ENCODE peak calls at places on chromosomes 4 and X, in ten cellular contexts. One of them, this sample, is unnamed.

GRCh38 chr4:184457530-184458249 is 16.7 kb downstream of the IRF2 start:
- DNase-seq in uterus: no peak
- DNase-seq in esophagus squamous epithelium: no peak
- DNase-seq in sigmoid colon: no peak
- DNase-seq in breast epithelium: no peak
- DNase-seq in right lobe of liver: no peak
- DNase-seq in A549: no peak
- DNase-seq in GM12891: peak; percentile 27
- DNase-seq in K562: no peak
- DNase-seq in gastrocnemius medialis: no peak
- DNase-seq in this sample: no peak

GRCh38 chrX:19776753-19777152 is 110.6 kb downstream of the SH3KBP1 start:
- DNase-seq in uterus: no peak
- DNase-seq in esophagus squamous epithelium: no peak
- DNase-seq in sigmoid colon: no peak
- DNase-seq in breast epithelium: no peak
- DNase-seq in right lobe of liver: no peak
- DNase-seq in A549: no peak
- DNase-seq in GM12891: no peak
- DNase-seq in K562: no peak
- DNase-seq in gastrocnemius medialis: no peak
- DNase-seq in this sample: no peak

GRCh38 chr4:17241835-17242234 is 270.1 kb downstream of the QDPR start:
- DNase-seq in uterus: no peak
- DNase-seq in esophagus squamous epithelium: no peak
- DNase-seq in sigmoid colon: no peak
- DNase-seq in breast epithelium: no peak
- DNase-seq in right lobe of liver: no peak
- DNase-seq in A549: no peak
- DNase-seq in GM12891: no peak
- DNase-seq in K562: no peak
- DNase-seq in gastrocnemius medialis: no peak
- DNase-seq in this sample: no peak

GRCh38 chrX:110985470-110985869 is 110.5 kb upstream of the PAK3 start:
- DNase-seq in uterus: no peak
- DNase-seq in esophagus squamous epithelium: no peak
- DNase-seq in sigmoid colon: no peak
- DNase-seq in breast epithelium: no peak
- DNase-seq in right lobe of liver: no peak
- DNase-seq in A549: no peak
- DNase-seq in GM12891: no peak
- DNase-seq in K562: no peak
- DNase-seq in gastrocnemius medialis: no peak
- DNase-seq in this sample: no peak

GRCh38 chr4:15557806-15558550 is 88.3 kb downstream of the CC2D2A start:
- DNase-seq in uterus: no peak
- DNase-seq in esophagus squamous epithelium: no peak
- DNase-seq in sigmoid colon: no peak
- DNase-seq in breast epithelium: no peak
- DNase-seq in right lobe of liver: no peak
- DNase-seq in A549: no peak
- DNase-seq in GM12891: no peak
- DNase-seq in K562: no peak
- DNase-seq in gastrocnemius medialis: no peak
- DNase-seq in this sample: no peak

GRCh38 chr4:10576236-10576635 is 108.3 kb downstream of the CLNK start:
- DNase-seq in uterus: no peak
- DNase-seq in esophagus squamous epithelium: no peak
- DNase-seq in sigmoid colon: no peak
- DNase-seq in breast epithelium: no peak
- DNase-seq in right lobe of liver: no peak
- DNase-seq in A549: no peak
- DNase-seq in GM12891: no peak
- DNase-seq in K562: no peak
- DNase-seq in gastrocnemius medialis: no peak
- DNase-seq in this sample: no peak

GRCh38 chrX:135544338-135544948 is 24.0 kb downstream of the INTS6L start:
- DNase-seq in uterus: no peak
- DNase-seq in esophagus squamous epithelium: no peak
- DNase-seq in sigmoid colon: no peak
- DNase-seq in breast epithelium: no peak
- DNase-seq in right lobe of liver: no peak
- DNase-seq in A549: no peak
- DNase-seq in GM12891: no peak
- DNase-seq in K562: no peak
- DNase-seq in gastrocnemius medialis: no peak
- DNase-seq in this sample: no peak

GRCh38 chr4:82776925-82777542 is 21.6 kb downstream of the SCD5 start:
- DNase-seq in uterus: no peak
- DNase-seq in esophagus squamous epithelium: no peak
- DNase-seq in sigmoid colon: no peak
- DNase-seq in breast epithelium: no peak
- DNase-seq in right lobe of liver: no peak
- DNase-seq in A549: no peak
- DNase-seq in GM12891: no peak
- DNase-seq in K562: no peak
- DNase-seq in gastrocnemius medialis: no peak
- DNase-seq in this sample: no peak

GRCh38 chr4:52925531-52925968 is 63.4 kb downstream of the RASL11B start:
- DNase-seq in uterus: no peak
- DNase-seq in esophagus squamous epithelium: no peak
- DNase-seq in sigmoid colon: no peak
- DNase-seq in breast epithelium: no peak
- DNase-seq in right lobe of liver: no peak
- DNase-seq in A549: no peak
- DNase-seq in GM12891: no peak
- DNase-seq in K562: no peak
- DNase-seq in gastrocnemius medialis: no peak
- DNase-seq in this sample: no peak

GRCh38 chr4:135601351-135601750 is 1399.8 kb upstream of the PABPC4L start:
- DNase-seq in uterus: no peak
- DNase-seq in esophagus squamous epithelium: no peak
- DNase-seq in sigmoid colon: no peak
- DNase-seq in breast epithelium: no peak
- DNase-seq in right lobe of liver: no peak
- DNase-seq in A549: no peak
- DNase-seq in GM12891: no peak
- DNase-seq in K562: no peak
- DNase-seq in gastrocnemius medialis: no peak
- DNase-seq in this sample: no peak

DNA sequence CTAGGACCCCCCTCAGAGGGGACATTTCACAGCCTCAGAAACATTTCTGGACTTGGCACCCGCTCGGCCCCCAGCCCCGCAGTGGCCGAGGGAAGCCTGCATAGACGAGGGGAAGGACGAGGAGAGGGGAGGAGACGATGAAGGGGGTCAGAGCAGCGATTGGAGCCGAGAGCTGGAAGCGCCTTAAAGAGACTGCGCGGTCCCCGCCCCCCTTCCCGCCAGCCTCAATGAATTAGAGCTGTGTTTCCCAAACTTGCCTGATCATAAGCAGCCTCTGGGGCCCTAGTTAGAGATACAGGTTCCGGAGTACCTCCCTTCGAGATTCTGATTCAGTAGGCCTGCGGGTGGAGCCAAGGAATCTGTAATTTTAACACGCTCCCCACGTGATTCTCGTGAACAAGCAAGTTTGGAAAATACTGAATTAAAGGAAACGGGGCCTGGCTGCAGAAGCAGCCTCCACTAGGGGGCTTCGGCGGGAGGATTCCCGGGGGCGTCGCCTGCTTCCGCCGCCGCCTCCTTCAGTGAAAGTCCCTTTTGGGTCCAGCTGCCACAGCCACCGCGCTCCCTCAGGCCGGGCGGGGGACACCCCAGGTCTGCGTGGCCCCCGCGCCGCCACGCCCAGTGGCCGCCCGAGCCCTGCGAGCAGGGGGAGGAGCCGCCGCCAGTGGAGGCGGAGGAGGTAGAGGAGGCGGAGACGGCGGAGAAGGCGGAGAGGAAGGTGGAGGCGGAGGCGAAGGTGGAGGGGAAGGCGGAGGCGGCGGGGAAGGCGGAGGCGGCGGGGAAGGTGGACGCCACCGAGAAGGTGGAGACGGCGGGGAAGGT is at the start of gene USP27X:
- DNase-seq in uterus: peak; percentile 77
- DNase-seq in esophagus squamous epithelium: no peak
- DNase-seq in sigmoid colon: peak; percentile 90
- DNase-seq in breast epithelium: peak; percentile 58
- DNase-seq in right lobe of liver: peak; percentile 78
- DNase-seq in A549: peak; percentile 76
- DNase-seq in GM12891: peak; percentile 54
- DNase-seq in K562: peak; percentile 86
- DNase-seq in gastrocnemius medialis: peak; percentile 47
- DNase-seq in this sample: peak; percentile 92
- TF ChIP-seq POLR2A in uterus: peak; percentile 59
- TF ChIP-seq POLR2A in esophagus squamous epithelium: peak; percentile 22
- TF ChIP-seq POLR2A in sigmoid colon: peak; percentile 35
- TF ChIP-seq POLR2A in breast epithelium: peak; percentile 30
- TF ChIP-seq POLR2A in right lobe of liver: peak; percentile 58
- TF ChIP-seq POLR2A in A549: peak; percentile 46
- TF ChIP-seq POLR2A in GM12891: no peak
- TF ChIP-seq POLR2A in K562: no peak
- TF ChIP-seq POLR2A in gastrocnemius medialis: peak; percentile 25
- TF ChIP-seq POLR2A in this sample: no peak

GRCh38 chrX:133999013-133999705 is 13.8 kb upstream of the GPC3 start:
- DNase-seq in uterus: peak; percentile 53
- DNase-seq in esophagus squamous epithelium: no peak
- DNase-seq in sigmoid colon: peak; percentile 70
- DNase-seq in breast epithelium: no peak
- DNase-seq in right lobe of liver: no peak
- DNase-seq in A549: no peak
- DNase-seq in GM12891: no peak
- DNase-seq in K562: no peak
- DNase-seq in gastrocnemius medialis: no peak
- DNase-seq in this sample: no peak
- TF ChIP-seq POLR2A in uterus: no peak
- TF ChIP-seq POLR2A in esophagus squamous epithelium: no peak
- TF ChIP-seq POLR2A in sigmoid colon: no peak
- TF ChIP-seq POLR2A in breast epithelium: no peak
- TF ChIP-seq POLR2A in right lobe of liver: no peak
- TF ChIP-seq POLR2A in A549: no peak
- TF ChIP-seq POLR2A in GM12891: no peak
- TF ChIP-seq POLR2A in K562: no peak
- TF ChIP-seq POLR2A in gastrocnemius medialis: no peak
- TF ChIP-seq POLR2A in this sample: no peak

GRCh38 chr4:119489305-119489704 is 139.3 kb downstream of the PDE5A start:
- DNase-seq in uterus: no peak
- DNase-seq in esophagus squamous epithelium: no peak
- DNase-seq in sigmoid colon: no peak
- DNase-seq in breast epithelium: no peak
- DNase-seq in right lobe of liver: no peak
- DNase-seq in A549: no peak
- DNase-seq in GM12891: no peak
- DNase-seq in K562: no peak
- DNase-seq in gastrocnemius medialis: no peak
- DNase-seq in this sample: no peak

GRCh38 chr4:119490335-119490734 is 138.3 kb downstream of the PDE5A start:
- DNase-seq in uterus: no peak
- DNase-seq in esophagus squamous epithelium: no peak
- DNase-seq in sigmoid colon: no peak
- DNase-seq in breast epithelium: no peak
- DNase-seq in right lobe of liver: no peak
- DNase-seq in A549: peak; percentile 21
- DNase-seq in GM12891: no peak
- DNase-seq in K562: no peak
- DNase-seq in gastrocnemius medialis: no peak
- DNase-seq in this sample: no peak

GRCh38 chr4:119498520-119498919 is 130.1 kb downstream of the PDE5A start:
- DNase-seq in uterus: peak; percentile 35
- DNase-seq in esophagus squamous epithelium: no peak
- DNase-seq in sigmoid colon: peak; percentile 75
- DNase-seq in breast epithelium: no peak
- DNase-seq in right lobe of liver: no peak
- DNase-seq in A549: no peak
- DNase-seq in GM12891: no peak
- DNase-seq in K562: no peak
- DNase-seq in gastrocnemius medialis: no peak
- DNase-seq in this sample: no peak

DNA sequence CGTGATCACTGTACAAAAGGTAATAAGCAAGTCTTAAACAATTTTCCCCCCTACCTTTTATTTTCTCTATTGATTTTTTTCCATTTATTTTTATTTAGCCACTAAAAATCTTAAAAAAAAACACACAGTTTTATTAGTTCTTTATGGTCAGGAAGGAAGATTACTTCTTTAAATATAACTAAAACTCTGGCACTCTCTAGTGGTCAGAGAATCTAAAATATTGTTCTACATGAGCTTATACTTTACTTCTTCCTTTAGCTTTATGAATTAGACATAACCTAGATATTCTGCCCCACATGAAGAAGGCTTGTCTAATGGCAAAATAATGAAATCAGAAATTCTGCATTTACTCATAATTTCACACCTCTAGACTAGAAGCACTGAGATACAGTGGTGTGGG is 135.2 kb downstream of the PDE5A start:
- DNase-seq in uterus: no peak
- DNase-seq in esophagus squamous epithelium: no peak
- DNase-seq in sigmoid colon: no peak
- DNase-seq in breast epithelium: no peak
- DNase-seq in right lobe of liver: no peak
- DNase-seq in A549: peak; percentile 2
- DNase-seq in GM12891: no peak
- DNase-seq in K562: no peak
- DNase-seq in gastrocnemius medialis: no peak
- DNase-seq in this sample: no peak
- TF ChIP-seq POLR2A in uterus: no peak
- TF ChIP-seq POLR2A in esophagus squamous epithelium: no peak
- TF ChIP-seq POLR2A in sigmoid colon: no peak
- TF ChIP-seq POLR2A in breast epithelium: no peak
- TF ChIP-seq POLR2A in right lobe of liver: no peak
- TF ChIP-seq POLR2A in A549: no peak
- TF ChIP-seq POLR2A in GM12891: no peak
- TF ChIP-seq POLR2A in K562: no peak
- TF ChIP-seq POLR2A in gastrocnemius medialis: no peak
- TF ChIP-seq POLR2A in this sample: no peak

DNA sequence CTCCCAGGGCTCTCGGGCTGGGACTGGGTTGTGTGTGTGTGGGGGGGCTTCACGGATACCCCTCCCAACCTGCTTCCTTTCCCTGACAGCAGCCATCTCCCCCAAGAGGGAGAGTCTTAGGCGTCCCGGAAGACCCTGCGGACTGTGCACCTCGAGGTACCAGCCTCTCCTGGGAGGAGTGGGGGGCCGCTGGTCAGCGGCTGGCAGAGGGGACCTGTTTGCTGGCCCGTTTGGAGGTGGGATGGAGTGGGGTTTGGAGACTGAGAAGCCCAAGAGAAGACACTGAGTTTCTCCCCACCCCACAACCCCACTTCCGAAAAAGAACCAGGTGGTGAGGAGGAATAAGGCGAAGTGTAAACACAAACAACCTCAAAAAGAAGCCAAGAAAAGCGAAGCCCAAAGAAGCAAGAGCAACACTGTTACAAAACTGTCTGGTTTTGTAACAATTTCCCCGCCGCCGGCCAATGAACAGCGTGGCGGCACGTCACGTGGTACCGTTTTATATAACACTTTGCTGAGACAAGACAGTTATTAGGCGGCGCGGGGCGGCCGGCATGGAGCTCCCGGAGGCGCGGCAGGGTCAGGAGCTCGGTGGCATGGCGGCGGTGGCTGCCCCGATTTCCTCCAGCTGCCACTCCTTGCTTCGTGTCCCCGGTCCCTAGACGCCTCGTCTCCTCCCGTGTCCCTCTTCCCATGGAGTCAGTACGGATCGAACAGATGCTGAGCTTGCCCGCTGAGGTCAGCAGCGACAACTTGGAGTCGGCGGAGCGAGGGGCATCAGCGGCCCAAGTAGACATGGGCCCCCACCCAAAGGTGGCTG is at the start of gene LONRF3:
- DNase-seq in uterus: peak; percentile 76
- DNase-seq in esophagus squamous epithelium: no peak
- DNase-seq in sigmoid colon: peak; percentile 94
- DNase-seq in breast epithelium: peak; percentile 75
- DNase-seq in right lobe of liver: peak; percentile 86
- DNase-seq in A549: peak; percentile 60
- DNase-seq in GM12891: no peak
- DNase-seq in K562: peak; percentile 60
- DNase-seq in gastrocnemius medialis: peak; percentile 73
- DNase-seq in this sample: peak; percentile 80
- TF ChIP-seq POLR2A in uterus: peak; percentile 83
- TF ChIP-seq POLR2A in esophagus squamous epithelium: peak; percentile 81
- TF ChIP-seq POLR2A in sigmoid colon: peak; percentile 92
- TF ChIP-seq POLR2A in breast epithelium: peak; percentile 77
- TF ChIP-seq POLR2A in right lobe of liver: peak; percentile 94
- TF ChIP-seq POLR2A in A549: peak; percentile 81
- TF ChIP-seq POLR2A in GM12891: no peak
- TF ChIP-seq POLR2A in K562: peak; percentile 54
- TF ChIP-seq POLR2A in gastrocnemius medialis: peak; percentile 93
- TF ChIP-seq POLR2A in this sample: no peak